ENCODE peak calls at places on chromosomes 12 and 14, in nine cellular contexts. One of them, this sample, is unnamed.

GRCh38 chr14:106210650-106211049 is 684.3 kb downstream of the TMEM121 start:
- DNase-seq in T-helper 1 cell: no peak
- DNase-seq in activated gamma-delta T cell treated with Interleukin-2 at 50 U/mL for 16 hours: peak; percentile 29
- DNase-seq in uterus: no peak
- DNase-seq in activated naive CD8-positive, alpha-beta T cell treated with anti-CD3 and anti-CD28 coated beads for 36 hours: no peak
- DNase-seq in Right ventricle myocardium superior: no peak
- DNase-seq in AG08395: no peak
- DNase-seq in GOT3: no peak
- DNase-seq in heart right ventricle: no peak
- DNase-seq in this sample: no peak

GRCh38 chr12:28770329-28770728 is 378.7 kb upstream of the FAR2 start:
- DNase-seq in heart right ventricle: no peak
- DNase-seq in T-helper 1 cell: no peak
- DNase-seq in activated gamma-delta T cell treated with Interleukin-2 at 50 U/mL for 16 hours: no peak
- DNase-seq in uterus: peak; percentile 34
- DNase-seq in GOT3: no peak
- DNase-seq in Right ventricle myocardium superior: no peak
- DNase-seq in AG08395: no peak
- DNase-seq in activated naive CD8-positive, alpha-beta T cell treated with anti-CD3 and anti-CD28 coated beads for 36 hours: no peak
- DNase-seq in this sample: no peak

GRCh38 chr14:85531594-85532391 is 1.8 kb downstream of the FLRT2 start:
- DNase-seq in heart right ventricle: peak; percentile 48
- DNase-seq in GOT3: no peak
- DNase-seq in T-helper 1 cell: no peak
- DNase-seq in activated naive CD8-positive, alpha-beta T cell treated with anti-CD3 and anti-CD28 coated beads for 36 hours: no peak
- DNase-seq in uterus: peak; percentile 43
- DNase-seq in Right ventricle myocardium superior: peak; percentile 76
- DNase-seq in AG08395: peak; percentile 70
- DNase-seq in activated gamma-delta T cell treated with Interleukin-2 at 50 U/mL for 16 hours: no peak
- DNase-seq in this sample: peak; percentile 87

GRCh38 chr12:3821441-3821840 is 51.8 kb downstream of the PARP11 start:
- DNase-seq in GOT3: no peak
- DNase-seq in heart right ventricle: no peak
- DNase-seq in uterus: no peak
- DNase-seq in Right ventricle myocardium superior: no peak
- DNase-seq in AG08395: no peak
- DNase-seq in activated naive CD8-positive, alpha-beta T cell treated with anti-CD3 and anti-CD28 coated beads for 36 hours: no peak
- DNase-seq in T-helper 1 cell: no peak
- DNase-seq in activated gamma-delta T cell treated with Interleukin-2 at 50 U/mL for 16 hours: no peak
- DNase-seq in this sample: no peak

GRCh38 chr12:89319606-89320005 is 32.7 kb downstream of the DUSP6 start:
- DNase-seq in activated gamma-delta T cell treated with Interleukin-2 at 50 U/mL for 16 hours: no peak
- DNase-seq in T-helper 1 cell: no peak
- DNase-seq in AG08395: no peak
- DNase-seq in uterus: no peak
- DNase-seq in GOT3: no peak
- DNase-seq in heart right ventricle: no peak
- DNase-seq in Right ventricle myocardium superior: no peak
- DNase-seq in activated naive CD8-positive, alpha-beta T cell treated with anti-CD3 and anti-CD28 coated beads for 36 hours: no peak
- DNase-seq in this sample: no peak

GRCh38 chr14:85534435-85534834 is 4.5 kb downstream of the FLRT2 start:
- DNase-seq in GOT3: no peak
- DNase-seq in T-helper 1 cell: no peak
- DNase-seq in AG08395: no peak
- DNase-seq in Right ventricle myocardium superior: peak; percentile 38
- DNase-seq in activated gamma-delta T cell treated with Interleukin-2 at 50 U/mL for 16 hours: no peak
- DNase-seq in heart right ventricle: no peak
- DNase-seq in uterus: no peak
- DNase-seq in activated naive CD8-positive, alpha-beta T cell treated with anti-CD3 and anti-CD28 coated beads for 36 hours: no peak
- DNase-seq in this sample: no peak

GRCh38 chr14:54447231-54447692 is 6.1 kb upstream of the CNIH1 start:
- DNase-seq in AG08395: peak; percentile 25
- DNase-seq in heart right ventricle: no peak
- DNase-seq in GOT3: no peak
- DNase-seq in T-helper 1 cell: no peak
- DNase-seq in activated naive CD8-positive, alpha-beta T cell treated with anti-CD3 and anti-CD28 coated beads for 36 hours: no peak
- DNase-seq in Right ventricle myocardium superior: no peak
- DNase-seq in activated gamma-delta T cell treated with Interleukin-2 at 50 U/mL for 16 hours: no peak
- DNase-seq in uterus: no peak
- DNase-seq in this sample: no peak

GRCh38 chr12:52280796-52281560 is 6.5 kb downstream of the KRT86 start:
- DNase-seq in T-helper 1 cell: no peak
- DNase-seq in GOT3: peak; percentile 74
- DNase-seq in heart right ventricle: peak; percentile 50
- DNase-seq in AG08395: peak; percentile 95
- DNase-seq in activated gamma-delta T cell treated with Interleukin-2 at 50 U/mL for 16 hours: no peak
- DNase-seq in Right ventricle myocardium superior: peak; percentile 59
- DNase-seq in activated naive CD8-positive, alpha-beta T cell treated with anti-CD3 and anti-CD28 coated beads for 36 hours: no peak
- DNase-seq in uterus: peak; percentile 46
- DNase-seq in this sample: peak; percentile 82

GRCh38 chr14:36655571-36655962 is 6.1 kb upstream of the PAX9 start:
- DNase-seq in Right ventricle myocardium superior: no peak
- DNase-seq in AG08395: no peak
- DNase-seq in T-helper 1 cell: no peak
- DNase-seq in heart right ventricle: no peak
- DNase-seq in uterus: no peak
- DNase-seq in activated naive CD8-positive, alpha-beta T cell treated with anti-CD3 and anti-CD28 coated beads for 36 hours: no peak
- DNase-seq in GOT3: no peak
- DNase-seq in activated gamma-delta T cell treated with Interleukin-2 at 50 U/mL for 16 hours: no peak
- DNase-seq in this sample: no peak

GRCh38 chr14:65303902-65304222 is 108.7 kb upstream of the FUT8 start:
- DNase-seq in T-helper 1 cell: no peak
- DNase-seq in activated naive CD8-positive, alpha-beta T cell treated with anti-CD3 and anti-CD28 coated beads for 36 hours: no peak
- DNase-seq in Right ventricle myocardium superior: no peak
- DNase-seq in GOT3: no peak
- DNase-seq in heart right ventricle: no peak
- DNase-seq in uterus: no peak
- DNase-seq in AG08395: no peak
- DNase-seq in activated gamma-delta T cell treated with Interleukin-2 at 50 U/mL for 16 hours: no peak
- DNase-seq in this sample: no peak

GRCh38 chr14:101791919-101792572 is 30.5 kb downstream of the PPP2R5C start:
- DNase-seq in activated gamma-delta T cell treated with Interleukin-2 at 50 U/mL for 16 hours: no peak
- DNase-seq in Right ventricle myocardium superior: no peak
- DNase-seq in heart right ventricle: no peak
- DNase-seq in GOT3: no peak
- DNase-seq in AG08395: peak; percentile 69
- DNase-seq in T-helper 1 cell: no peak
- DNase-seq in activated naive CD8-positive, alpha-beta T cell treated with anti-CD3 and anti-CD28 coated beads for 36 hours: no peak
- DNase-seq in uterus: no peak
- DNase-seq in this sample: no peak

GRCh38 chr12:123897221-123897620 is 75.4 kb downstream of the CCDC92 start:
- DNase-seq in AG08395: peak; percentile 26
- DNase-seq in Right ventricle myocardium superior: no peak
- DNase-seq in activated naive CD8-positive, alpha-beta T cell treated with anti-CD3 and anti-CD28 coated beads for 36 hours: no peak
- DNase-seq in uterus: no peak
- DNase-seq in GOT3: no peak
- DNase-seq in T-helper 1 cell: no peak
- DNase-seq in activated gamma-delta T cell treated with Interleukin-2 at 50 U/mL for 16 hours: no peak
- DNase-seq in heart right ventricle: no peak
- DNase-seq in this sample: no peak

GRCh38 chr12:132825089-132825488 is 3.6 kb downstream of the GOLGA3 start:
- DNase-seq in activated naive CD8-positive, alpha-beta T cell treated with anti-CD3 and anti-CD28 coated beads for 36 hours: no peak
- DNase-seq in GOT3: no peak
- DNase-seq in heart right ventricle: no peak
- DNase-seq in activated gamma-delta T cell treated with Interleukin-2 at 50 U/mL for 16 hours: no peak
- DNase-seq in Right ventricle myocardium superior: no peak
- DNase-seq in T-helper 1 cell: no peak
- DNase-seq in uterus: no peak
- DNase-seq in AG08395: no peak
- DNase-seq in this sample: no peak

GRCh38 chr14:69473271-69473670 is 11.3 kb upstream of the PLEKHD1 start:
- DNase-seq in uterus: no peak
- DNase-seq in heart right ventricle: no peak
- DNase-seq in Right ventricle myocardium superior: no peak
- DNase-seq in T-helper 1 cell: no peak
- DNase-seq in GOT3: no peak
- DNase-seq in AG08395: no peak
- DNase-seq in activated gamma-delta T cell treated with Interleukin-2 at 50 U/mL for 16 hours: no peak
- DNase-seq in activated naive CD8-positive, alpha-beta T cell treated with anti-CD3 and anti-CD28 coated beads for 36 hours: no peak
- DNase-seq in this sample: no peak

GRCh38 chr14:79036506-79036905 is 866.3 kb downstream of the NRXN3 start:
- DNase-seq in uterus: no peak
- DNase-seq in heart right ventricle: no peak
- DNase-seq in T-helper 1 cell: no peak
- DNase-seq in activated naive CD8-positive, alpha-beta T cell treated with anti-CD3 and anti-CD28 coated beads for 36 hours: no peak
- DNase-seq in GOT3: no peak
- DNase-seq in activated gamma-delta T cell treated with Interleukin-2 at 50 U/mL for 16 hours: no peak
- DNase-seq in AG08395: no peak
- DNase-seq in Right ventricle myocardium superior: no peak
- DNase-seq in this sample: no peak

GRCh38 chr14:61573748-61574513 is 121.4 kb upstream of the HIF1A start:
- DNase-seq in heart right ventricle: no peak
- DNase-seq in T-helper 1 cell: no peak
- DNase-seq in uterus: no peak
- DNase-seq in Right ventricle myocardium superior: no peak
- DNase-seq in AG08395: peak; percentile 50
- DNase-seq in activated naive CD8-positive, alpha-beta T cell treated with anti-CD3 and anti-CD28 coated beads for 36 hours: no peak
- DNase-seq in activated gamma-delta T cell treated with Interleukin-2 at 50 U/mL for 16 hours: no peak
- DNase-seq in GOT3: no peak
- DNase-seq in this sample: no peak

GRCh38 chr14:96264850-96265249 is 8.8 kb downstream of the BDKRB1 start:
- DNase-seq in uterus: no peak
- DNase-seq in heart right ventricle: no peak
- DNase-seq in AG08395: no peak
- DNase-seq in activated gamma-delta T cell treated with Interleukin-2 at 50 U/mL for 16 hours: no peak
- DNase-seq in activated naive CD8-positive, alpha-beta T cell treated with anti-CD3 and anti-CD28 coated beads for 36 hours: no peak
- DNase-seq in Right ventricle myocardium superior: no peak
- DNase-seq in T-helper 1 cell: no peak
- DNase-seq in GOT3: no peak
- DNase-seq in this sample: no peak

GRCh38 chr14:100416921-100417451 is 93.8 kb downstream of the SLC25A47 start:
- DNase-seq in activated naive CD8-positive, alpha-beta T cell treated with anti-CD3 and anti-CD28 coated beads for 36 hours: no peak
- DNase-seq in GOT3: no peak
- DNase-seq in Right ventricle myocardium superior: no peak
- DNase-seq in T-helper 1 cell: no peak
- DNase-seq in heart right ventricle: no peak
- DNase-seq in AG08395: peak; percentile 76
- DNase-seq in activated gamma-delta T cell treated with Interleukin-2 at 50 U/mL for 16 hours: no peak
- DNase-seq in uterus: no peak
- DNase-seq in this sample: no peak

GRCh38 chr12:120737557-120738251 is 12.1 kb downstream of the ACADS start:
- DNase-seq in heart right ventricle: no peak
- DNase-seq in activated naive CD8-positive, alpha-beta T cell treated with anti-CD3 and anti-CD28 coated beads for 36 hours: no peak
- DNase-seq in Right ventricle myocardium superior: no peak
- DNase-seq in uterus: no peak
- DNase-seq in GOT3: no peak
- DNase-seq in activated gamma-delta T cell treated with Interleukin-2 at 50 U/mL for 16 hours: no peak
- DNase-seq in T-helper 1 cell: no peak
- DNase-seq in AG08395: no peak
- DNase-seq in this sample: no peak

GRCh38 chr12:90854136-90854689 is 100.8 kb downstream of the CCER1 start:
- DNase-seq in AG08395: peak; percentile 33
- DNase-seq in heart right ventricle: no peak
- DNase-seq in uterus: peak; percentile 14
- DNase-seq in T-helper 1 cell: no peak
- DNase-seq in Right ventricle myocardium superior: no peak
- DNase-seq in GOT3: no peak
- DNase-seq in activated naive CD8-positive, alpha-beta T cell treated with anti-CD3 and anti-CD28 coated beads for 36 hours: no peak
- DNase-seq in activated gamma-delta T cell treated with Interleukin-2 at 50 U/mL for 16 hours: no peak
- DNase-seq in this sample: no peak

GRCh38 chr14:78170203-78170602 is at the start of gene NRXN3:
- DNase-seq in AG08395: no peak
- DNase-seq in heart right ventricle: no peak
- DNase-seq in T-helper 1 cell: no peak
- DNase-seq in Right ventricle myocardium superior: no peak
- DNase-seq in GOT3: no peak
- DNase-seq in uterus: no peak
- DNase-seq in activated naive CD8-positive, alpha-beta T cell treated with anti-CD3 and anti-CD28 coated beads for 36 hours: no peak
- DNase-seq in activated gamma-delta T cell treated with Interleukin-2 at 50 U/mL for 16 hours: no peak
- DNase-seq in this sample: no peak

GRCh38 chr12:5220835-5221234 is 177.2 kb downstream of the KCNA5 start:
- DNase-seq in AG08395: no peak
- DNase-seq in activated naive CD8-positive, alpha-beta T cell treated with anti-CD3 and anti-CD28 coated beads for 36 hours: peak; percentile 51
- DNase-seq in T-helper 1 cell: no peak
- DNase-seq in activated gamma-delta T cell treated with Interleukin-2 at 50 U/mL for 16 hours: no peak
- DNase-seq in uterus: no peak
- DNase-seq in Right ventricle myocardium superior: no peak
- DNase-seq in heart right ventricle: no peak
- DNase-seq in GOT3: no peak
- DNase-seq in this sample: no peak

GRCh38 chr12:123131879-123132402 is 18.9 kb downstream of the PITPNM2 start:
- DNase-seq in Right ventricle myocardium superior: peak; percentile 52
- DNase-seq in heart right ventricle: no peak
- DNase-seq in GOT3: no peak
- DNase-seq in T-helper 1 cell: no peak
- DNase-seq in activated naive CD8-positive, alpha-beta T cell treated with anti-CD3 and anti-CD28 coated beads for 36 hours: peak; percentile 39
- DNase-seq in uterus: no peak
- DNase-seq in AG08395: no peak
- DNase-seq in activated gamma-delta T cell treated with Interleukin-2 at 50 U/mL for 16 hours: peak; percentile 25
- DNase-seq in this sample: peak; percentile 63

GRCh38 chr14:100903672-100904185 is at the start of gene RTL1:
- DNase-seq in activated naive CD8-positive, alpha-beta T cell treated with anti-CD3 and anti-CD28 coated beads for 36 hours: no peak
- DNase-seq in GOT3: no peak
- DNase-seq in uterus: no peak
- DNase-seq in T-helper 1 cell: no peak
- DNase-seq in Right ventricle myocardium superior: peak; percentile 32
- DNase-seq in AG08395: no peak
- DNase-seq in activated gamma-delta T cell treated with Interleukin-2 at 50 U/mL for 16 hours: no peak
- DNase-seq in heart right ventricle: no peak
- DNase-seq in this sample: peak; percentile 30

GRCh38 chr12:27673285-27673684 is 23.0 kb upstream of the REP15 start:
- DNase-seq in GOT3: no peak
- DNase-seq in activated gamma-delta T cell treated with Interleukin-2 at 50 U/mL for 16 hours: no peak
- DNase-seq in AG08395: no peak
- DNase-seq in Right ventricle myocardium superior: no peak
- DNase-seq in T-helper 1 cell: no peak
- DNase-seq in activated naive CD8-positive, alpha-beta T cell treated with anti-CD3 and anti-CD28 coated beads for 36 hours: no peak
- DNase-seq in uterus: no peak
- DNase-seq in heart right ventricle: no peak
- DNase-seq in this sample: no peak

GRCh38 chr12:108690191-108690518 is 41.2 kb downstream of the CORO1C start:
- DNase-seq in Right ventricle myocardium superior: no peak
- DNase-seq in GOT3: no peak
- DNase-seq in activated gamma-delta T cell treated with Interleukin-2 at 50 U/mL for 16 hours: no peak
- DNase-seq in T-helper 1 cell: no peak
- DNase-seq in activated naive CD8-positive, alpha-beta T cell treated with anti-CD3 and anti-CD28 coated beads for 36 hours: no peak
- DNase-seq in uterus: no peak
- DNase-seq in heart right ventricle: no peak
- DNase-seq in AG08395: no peak
- DNase-seq in this sample: no peak

GRCh38 chr12:14716848-14717444 is 20.5 kb upstream of the GUCY2C start:
- DNase-seq in GOT3: no peak
- DNase-seq in activated gamma-delta T cell treated with Interleukin-2 at 50 U/mL for 16 hours: peak; percentile 47
- DNase-seq in AG08395: peak; percentile 29
- DNase-seq in heart right ventricle: no peak
- DNase-seq in T-helper 1 cell: peak; percentile 11
- DNase-seq in activated naive CD8-positive, alpha-beta T cell treated with anti-CD3 and anti-CD28 coated beads for 36 hours: peak; percentile 20
- DNase-seq in uterus: no peak
- DNase-seq in Right ventricle myocardium superior: no peak
- DNase-seq in this sample: no peak

GRCh38 chr12:122827258-122827657 is 8.0 kb upstream of the HIP1R start:
- DNase-seq in activated gamma-delta T cell treated with Interleukin-2 at 50 U/mL for 16 hours: no peak
- DNase-seq in AG08395: no peak
- DNase-seq in activated naive CD8-positive, alpha-beta T cell treated with anti-CD3 and anti-CD28 coated beads for 36 hours: no peak
- DNase-seq in T-helper 1 cell: no peak
- DNase-seq in GOT3: no peak
- DNase-seq in Right ventricle myocardium superior: no peak
- DNase-seq in uterus: no peak
- DNase-seq in heart right ventricle: no peak
- DNase-seq in this sample: no peak

GRCh38 chr12:58074259-58074658 is 132.9 kb downstream of the ATP23 start:
- DNase-seq in AG08395: no peak
- DNase-seq in GOT3: no peak
- DNase-seq in Right ventricle myocardium superior: no peak
- DNase-seq in uterus: no peak
- DNase-seq in T-helper 1 cell: no peak
- DNase-seq in activated gamma-delta T cell treated with Interleukin-2 at 50 U/mL for 16 hours: no peak
- DNase-seq in heart right ventricle: no peak
- DNase-seq in activated naive CD8-positive, alpha-beta T cell treated with anti-CD3 and anti-CD28 coated beads for 36 hours: no peak
- DNase-seq in this sample: no peak

GRCh38 chr12:131003036-131003435 is 49.3 kb downstream of the ADGRD1 start:
- DNase-seq in T-helper 1 cell: no peak
- DNase-seq in AG08395: no peak
- DNase-seq in Right ventricle myocardium superior: no peak
- DNase-seq in GOT3: no peak
- DNase-seq in heart right ventricle: no peak
- DNase-seq in uterus: no peak
- DNase-seq in activated naive CD8-positive, alpha-beta T cell treated with anti-CD3 and anti-CD28 coated beads for 36 hours: no peak
- DNase-seq in activated gamma-delta T cell treated with Interleukin-2 at 50 U/mL for 16 hours: no peak
- DNase-seq in this sample: no peak

GRCh38 chr12:57212701-57213067 is 3.9 kb upstream of the NXPH4 start:
- DNase-seq in GOT3: no peak
- DNase-seq in AG08395: no peak
- DNase-seq in uterus: no peak
- DNase-seq in activated naive CD8-positive, alpha-beta T cell treated with anti-CD3 and anti-CD28 coated beads for 36 hours: no peak
- DNase-seq in T-helper 1 cell: no peak
- DNase-seq in Right ventricle myocardium superior: no peak
- DNase-seq in heart right ventricle: no peak
- DNase-seq in activated gamma-delta T cell treated with Interleukin-2 at 50 U/mL for 16 hours: no peak
- DNase-seq in this sample: no peak

This sample was measured in right atrium auricular region.